ENCODE peak calls at places on chromosome 9, in four cellular contexts. V is PC-9, E is stomach, U is SK-N-SH. L is an unnamed sample.

GRCh38 chr9:136019041-136019680 is 58.0 kb upstream of the UBAC1 start:
- DNase-seq in V (no peak), E (no peak), U (no peak), L (no peak)

GRCh38 chr9:98494852-98495251 is 213.9 kb downstream of the GABBR2 start:
- DNase-seq in V (no peak), E (no peak), U (no peak), L (no peak)

GRCh38 chr9:120152295-120152694 is 427.7 kb downstream of the CDK5RAP2 start:
- DNase-seq in V (no peak), E (no peak), U (peak; percentile 68), L (peak; percentile 98)

GRCh38 chr9:34578241-34579096 is 11.1 kb downstream of the CNTFR start:
- DNase-seq in V (no peak), E (no peak), U (peak; percentile 85), L (peak; percentile 44)

GRCh38 chr9:126420643-126421564 is 94.3 kb downstream of the MVB12B start:
- DNase-seq in V (peak; percentile 26), E (no peak), U (no peak), L (peak; percentile 69)

GRCh38 chr9:130029223-130029583 is 13.8 kb downstream of the FNBP1 start:
- DNase-seq in V (no peak), E (no peak), U (no peak), L (no peak)

GRCh38 chr9:5442400-5443011 is 4.8 kb upstream of the PLGRKT start:
- DNase-seq in V (peak; percentile 22), E (peak; percentile 46), U (peak; percentile 44), L (peak; percentile 38)

GRCh38 chr9:4371108-4371507 is 71.2 kb upstream of the GLIS3 start:
- DNase-seq in V (no peak), E (no peak), U (no peak), L (peak; percentile 14)

GRCh38 chr9:2116073-2116472 is 100.9 kb downstream of the SMARCA2 start:
- DNase-seq in V (no peak), E (no peak), U (peak; percentile 23), L (peak; percentile 28)

GRCh38 chr9:116855881-116856662 is 169.0 kb downstream of the TRIM32 start:
- DNase-seq in V (peak; percentile 65), E (no peak), U (no peak), L (no peak)

GRCh38 chr9:95363051-95363841 is 45.7 kb upstream of the FANCC start:
- DNase-seq in V (no peak), E (no peak), U (peak; percentile 58), L (no peak)

GRCh38 chr9:123425261-123425821 is 69.3 kb downstream of the CRB2 start:
- DNase-seq in V (no peak), E (peak; percentile 16), U (no peak), L (peak; percentile 3)

GRCh38 chr9:91948423-91949292 is 1.4 kb downstream of the ROR2 start:
- DNase-seq in V (no peak), E (peak; percentile 76), U (peak; percentile 79), L (peak; percentile 75)

GRCh38 chr9:128600111-128600510 is 47.7 kb downstream of the SPTAN1 start:
- DNase-seq in V (no peak), E (no peak), U (no peak), L (no peak)

GRCh38 chr9:79685576-79685975 is 113.8 kb downstream of the TLE4 start:
- DNase-seq in V (no peak), E (no peak), U (no peak), L (no peak)

GRCh38 chr9:846852-847251 is 5.4 kb downstream of the DMRT1 start:
- DNase-seq in V (peak; percentile 10), E (no peak), U (no peak), L (no peak)

GRCh38 chr9:132575005-132575609 is 7.3 kb upstream of the BARHL1 start:
- DNase-seq in V (peak; percentile 75), E (peak; percentile 70), U (peak; percentile 93), L (peak; percentile 94)

GRCh38 chr9:134139081-134139480 is 3.2 kb downstream of the WDR5 start:
- DNase-seq in V (no peak), E (no peak), U (peak; percentile 50), L (no peak)

GRCh38 chr9:135890190-135890861 is 17.0 kb downstream of the CAMSAP1 start:
- DNase-seq in V (peak; percentile 48), E (peak; percentile 3), U (peak; percentile 52), L (no peak)

GRCh38 chr9:124037790-124038189 is 26.2 kb downstream of the LHX2 start:
- DNase-seq in V (no peak), E (no peak), U (peak; percentile 34), L (no peak)

GRCh38 chr9:75483636-75484035 is 395.3 kb downstream of the OSTF1 start:
- DNase-seq in V (no peak), E (no peak), U (no peak), L (no peak)

GRCh38 chr9:5002811-5003210 is 17.7 kb downstream of the JAK2 start:
- DNase-seq in V (no peak), E (no peak), U (no peak), L (no peak)

GRCh38 chr9:138073408-138073807 is 195.8 kb downstream of the CACNA1B start:
- DNase-seq in V (no peak), E (no peak), U (peak; percentile 7), L (no peak)

GRCh38 chr9:25716220-25716872 is 38.1 kb upstream of the TUSC1 start:
- DNase-seq in V (peak; percentile 6), E (peak; percentile 55), U (peak; percentile 62), L (no peak)

GRCh38 chr9:137521405-137521985 is 28.7 kb downstream of the PNPLA7 start:
- DNase-seq in V (no peak), E (no peak), U (no peak), L (no peak)

GRCh38 chr9:134304306-134304705 is 21.9 kb upstream of the RXRA start:
- DNase-seq in V (no peak), E (no peak), U (no peak), L (no peak)

GRCh38 chr9:87556821-87557220 is 59.2 kb downstream of the DAPK1 start:
- DNase-seq in V (no peak), E (no peak), U (no peak), L (no peak)
- H3K27ac ChIP-seq in V (no peak overlapping the region), E (peak overlapping the region; percentile 48), U (no peak overlapping the region), L (no peak overlapping the region)

GRCh38 chr9:111900934-111901612 is 4.5 kb downstream of the UGCG start:
- DNase-seq in V (no peak), E (no peak), U (no peak), L (no peak)
- H3K4me3 ChIP-seq in V (no peak overlapping the region), E (peak overlapping the region; percentile 93), U (no peak overlapping the region), L (no peak overlapping the region)

GRCh38 chr9:113967380-113967779 is 91.3 kb downstream of the ZNF618 start:
- DNase-seq in V (no peak), E (no peak), U (no peak), L (no peak)

GRCh38 chr9:113964740-113965095 is 88.6 kb downstream of the ZNF618 start:
- DNase-seq in V (no peak), E (no peak), U (no peak), L (no peak)

GRCh38 chr9:113973226-113973625 is 97.1 kb downstream of the ZNF618 start:
- DNase-seq in V (no peak), E (no peak), U (no peak), L (no peak)

GRCh38 chr9:113966394-113966793 is 90.3 kb downstream of the ZNF618 start:
- DNase-seq in V (no peak), E (peak; percentile 83), U (no peak), L (no peak)

GRCh38 chr9:113969343-113969742 is 93.2 kb downstream of the ZNF618 start:
- DNase-seq in V (no peak), E (no peak), U (no peak), L (no peak)
- TF ChIP-seq CTCF in V (no peak), E (no peak), U (no peak), L (no peak)

GRCh38 chr9:131273146-131273545 is 3.2 kb downstream of the FAM78A start:
- DNase-seq in V (no peak), E (no peak), U (no peak), L (no peak)

GRCh38 chr9:131271506-131271931 is 4.8 kb downstream of the FAM78A start:
- DNase-seq in V (no peak), E (no peak), U (no peak), L (no peak)

GRCh38 chr9:131273791-131274673 is 2.3 kb downstream of the FAM78A start:
- DNase-seq in V (no peak), E (no peak), U (no peak), L (no peak)

GRCh38 chr9:131272212-131272611 is 4.1 kb downstream of the FAM78A start:
- DNase-seq in V (no peak), E (no peak), U (no peak), L (no peak)

GRCh38 chr9:131270171-131271015 is 5.9 kb downstream of the FAM78A start:
- DNase-seq in V (no peak), E (peak; percentile 46), U (no peak), L (no peak)
- H3K27ac ChIP-seq in V (no peak overlapping the region), E (peak overlapping the region; percentile 84), U (no peak overlapping the region), L (no peak overlapping the region)

DNA sequence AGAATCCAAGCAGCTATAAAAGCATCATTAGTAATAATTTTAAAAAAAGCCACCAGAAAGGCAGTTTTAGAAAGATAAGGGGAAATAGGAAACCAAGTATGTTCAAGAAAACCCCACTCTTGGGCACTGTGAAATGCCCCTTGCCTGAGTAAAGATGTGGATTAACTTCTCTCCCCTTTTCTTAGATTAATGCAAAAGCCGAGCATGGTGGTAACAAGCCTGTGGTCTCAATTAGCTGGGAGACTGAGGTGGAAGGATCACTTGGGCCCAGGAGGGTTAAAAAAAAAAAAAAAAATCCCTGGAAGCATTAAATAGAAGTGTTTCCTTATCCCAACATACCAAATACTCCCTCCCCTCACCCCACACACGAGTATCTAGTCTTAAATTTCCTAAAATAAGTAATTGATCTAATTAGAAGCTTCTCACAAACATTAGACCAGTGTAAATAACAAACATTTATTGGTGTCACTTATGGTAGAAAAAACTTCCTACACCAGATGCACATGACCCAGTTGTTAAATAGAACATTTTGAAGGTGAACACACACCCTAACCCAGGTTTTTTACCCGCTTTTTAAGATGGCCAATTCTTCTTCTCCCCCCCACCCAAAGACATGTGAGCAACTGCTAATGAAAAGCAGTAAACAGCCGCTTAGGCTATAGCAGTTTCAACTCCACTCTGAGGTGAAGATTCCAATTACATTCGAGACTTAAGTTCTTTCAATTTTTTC is 5.2 kb downstream of the HSPA5 start:
- DNase-seq in V (no peak), E (no peak), U (no peak), L (no peak)
- H3K4me3 ChIP-seq in V (peak overlapping the region; percentile 92), E (peak overlapping the region; percentile 82), U (peak overlapping the region; percentile 32), L (no peak overlapping the region)

GRCh38 chr9:18855636-18856035 is 177.4 kb downstream of the SAXO1 start:
- DNase-seq in V (no peak), E (peak; percentile 82), U (no peak), L (no peak)
- TF ChIP-seq CTCF in V (no peak), E (no peak), U (no peak), L (no peak)

GRCh38 chr9:89740722-89741121 is 135.9 kb downstream of the GADD45G start:
- DNase-seq in V (no peak), E (no peak), U (no peak), L (no peak)
- H3K27ac ChIP-seq in V (no peak overlapping the region), E (no peak overlapping the region), U (no peak overlapping the region), L (no peak overlapping the region)

GRCh38 chr9:14275331-14275730 is 38.6 kb downstream of the NFIB start:
- DNase-seq in V (no peak), E (no peak), U (no peak), L (no peak)
- H3K4me3 ChIP-seq in V (no peak overlapping the region), E (no peak overlapping the region), U (no peak overlapping the region), L (no peak overlapping the region)